ENCODE peak calls at places on chromosomes 4 and X, in four cellular contexts. Y, S, L and Q are unnamed samples.
A peak's percentile ranks its signal among the peaks of the same experiment; 100 is the strongest.

GRCh38 chr4:142811034-142811433 is 35.1 kb downstream of the INPP4B start:
- DNase-seq in L (no peak), S (no peak), Y (no peak), Q (no peak)

GRCh38 chr4:37441231-37442061 is 196.9 kb downstream of the NWD2 start:
- DNase-seq in L (no peak), Y (no peak), S (no peak), Q (peak; percentile 94)

GRCh38 chr4:52572936-52573485 is 86.1 kb downstream of the USP46 start:
- DNase-seq in Y (peak; percentile 86), S (no peak), L (no peak), Q (peak; percentile 63)

GRCh38 chr4:80840396-80840795 is 190.1 kb upstream of the BMP3 start:
- DNase-seq in S (no peak), L (no peak), Y (peak; percentile 5), Q (no peak)

GRCh38 chr4:3239342-3239741 is 9.6 kb upstream of the MSANTD1 start:
- DNase-seq in Y (no peak), L (no peak), S (no peak), Q (no peak)

GRCh38 chr4:34280131-34280530 is 1964.2 kb downstream of the ARAP2 start:
- DNase-seq in L (no peak), S (no peak), Y (no peak), Q (no peak)

GRCh38 chr4:57370691-57371090 is 260.5 kb upstream of the IGFBP7 start:
- DNase-seq in Y (peak; percentile 49), S (no peak), L (no peak), Q (peak; percentile 40)

GRCh38 chr4:188387134-188387791 is 248.0 kb downstream of the TRIML1 start:
- DNase-seq in L (no peak), S (no peak), Y (no peak), Q (peak; percentile 64)

GRCh38 chrX:115378471-115378870 is 89.0 kb downstream of the LUZP4 start:
- DNase-seq in S (no peak), L (no peak), Y (peak; percentile 32), Q (no peak)

GRCh38 chrX:40933132-40934078 is 151.8 kb upstream of the USP9X start:
- DNase-seq in S (no peak), L (no peak), Y (peak; percentile 86), Q (no peak)

GRCh38 chr4:153257151-153257620 is 52.9 kb downstream of the TRIM2 start:
- DNase-seq in Y (peak; percentile 72), S (no peak), L (no peak), Q (no peak)

GRCh38 chr4:121182296-121182695 is 18.2 kb upstream of the TNIP3 start:
- DNase-seq in Y (peak; percentile 76), S (no peak), L (no peak), Q (no peak)